ENCODE peak calls at places on chromosomes 16 and 17, in five cellular contexts. U is DMS79 treated with DMSO at 0.1 percent for 48 hours, W is testis, R is cardiac muscle cell, Q is cardiac fibroblast. H is an unnamed sample.

GRCh38 chr16:61900482-61900881 is 135.8 kb downstream of the CDH8 start:
- DNase-seq in Q (peak), U (no peak), R (no peak), W (no peak), H (no peak)

GRCh38 chr17:27666831-27667560 is 36.0 kb downstream of the LGALS9 start:
- DNase-seq in R (no peak), W (no peak), U (no peak), Q (no peak), H (no peak)

GRCh38 chr16:84851192-84852127 is 31.7 kb downstream of the CRISPLD2 start:
- DNase-seq in U (peak), Q (peak), R (no peak), W (no peak), H (no peak)

GRCh38 chr17:16991349-16992009 is 19.6 kb upstream of the TNFRSF13B start:
- DNase-seq in R (peak), W (peak), U (peak), Q (peak), H (peak)

GRCh38 chr17:10380631-10381408 is 8.0 kb upstream of the MYH13 start:
- DNase-seq in W (no peak), Q (peak), R (no peak), U (no peak), H (no peak)

GRCh38 chr16:10594312-10594950 is 14.0 kb upstream of the EMP2 start:
- DNase-seq in Q (no peak), U (peak), W (no peak), R (no peak), H (no peak)

GRCh38 chr16:23784811-23785447 is 30.1 kb downstream of the CHP2 start:
- DNase-seq in Q (peak), W (no peak), R (no peak), U (no peak), H (no peak)

GRCh38 chr16:70697601-70698170 is 11.8 kb upstream of the MTSS2 start:
- DNase-seq in R (no peak), Q (no peak), U (no peak), W (no peak), H (no peak)

GRCh38 chr17:48564200-48565023 is 13.7 kb downstream of the HOXB4 start:
- DNase-seq in Q (no peak), W (no peak), U (no peak), R (no peak), H (no peak)

GRCh38 chr17:67574658-67575293 is 143.0 kb upstream of the NOL11 start:
- DNase-seq in R (no peak), Q (no peak), W (no peak), U (no peak), H (no peak)

GRCh38 chr17:40326014-40326831 is 17.2 kb downstream of the RARA start:
- DNase-seq in R (no peak), W (no peak), Q (no peak), U (no peak), H (no peak)

GRCh38 chr17:61002316-61002736 is 324.7 kb downstream of the BCAS3 start:
- DNase-seq in Q (peak), R (peak), W (no peak), U (peak), H (no peak)

GRCh38 chr17:72388765-72389473 is 268.1 kb downstream of the SOX9 start:
- DNase-seq in Q (peak), R (no peak), W (no peak), U (no peak), H (no peak)

GRCh38 chr17:7853693-7854043 is 1.2 kb upstream of the TMEM88 start:
- DNase-seq in R (no peak), U (no peak), W (no peak), Q (no peak), H (no peak)

GRCh38 chr17:7716901-7717755 is at the start of gene DNAH2:
- DNase-seq in U (peak), R (peak), Q (peak), W (peak), H (peak)

GRCh38 chr17:2120550-2121335 is 65.8 kb downstream of the HIC1 start:
- DNase-seq in W (no peak), U (no peak), Q (peak), R (no peak), H (no peak)

GRCh38 chr16:75593825-75594820 is 27.9 kb downstream of the GABARAPL2 start:
- DNase-seq in R (no peak), Q (peak), U (no peak), W (no peak), H (no peak)

GRCh38 chr16:49399594-49400364 is 26.2 kb downstream of the C16orf78 start:
- DNase-seq in U (no peak), W (no peak), Q (no peak), R (no peak), H (no peak)

GRCh38 chr17:78769200-78769773 is 12.8 kb downstream of the CYTH1 start:
- DNase-seq in U (no peak), Q (no peak), R (no peak), W (no peak), H (no peak)

H was measured in neural crest cell.